ENCODE peak calls at places on chromosomes 4 and X, in nine cellular contexts. N, L, J, Z, I, Q, F, E and M are unnamed samples.

GRCh38 chr4:25032126-25032525 is 1.4 kb upstream of the LGI2 start:
- DNase-seq in F (no peak), E (peak), L (peak), Q (no peak), N (no peak), J (no peak), Z (no peak), I (no peak), M (no peak)

GRCh38 chrX:150933945-150934350 is 35.5 kb upstream of the CD99L2 start:
- DNase-seq in Q (no peak), N (no peak), L (peak), E (peak), Z (no peak), F (peak), J (no peak), I (no peak), M (peak)

GRCh38 chrX:133958997-133959688 is 26.3 kb downstream of the GPC3 start:
- DNase-seq in Z (no peak), I (no peak), N (no peak), E (no peak), L (no peak), F (no peak), Q (no peak), J (peak), M (no peak)

GRCh38 chrX:140040397-140040796 is 75.1 kb upstream of the CXorf66 start:
- DNase-seq in L (peak), I (peak), N (no peak), E (peak), Q (no peak), F (peak), Z (no peak), J (peak), M (no peak)

GRCh38 chr4:126715681-126716080 is 917.1 kb upstream of the INTU start:
- DNase-seq in Z (no peak), E (no peak), N (no peak), L (no peak), J (no peak), F (no peak), Q (no peak), I (no peak), M (no peak)

GRCh38 chr4:41625531-41625930 is 87.6 kb downstream of the LIMCH1 start:
- DNase-seq in L (no peak), Q (no peak), E (no peak), I (no peak), J (no peak), Z (no peak), F (no peak), N (no peak), M (no peak)

GRCh38 chr4:3521621-3522325 is 10.4 kb downstream of the LRPAP1 start:
- DNase-seq in F (no peak), J (no peak), E (no peak), L (no peak), I (no peak), N (no peak), Z (no peak), Q (no peak), M (no peak)

GRCh38 chr4:138010639-138011038 is 231.5 kb downstream of the SLC7A11 start:
- DNase-seq in J (peak), Z (no peak), I (no peak), E (no peak), N (no peak), F (no peak), L (no peak), Q (no peak), M (no peak)

GRCh38 chrX:76454456-76454927 is 27.0 kb downstream of the MAGEE1 start:
- DNase-seq in F (peak), E (peak), Z (no peak), J (peak), I (peak), Q (peak), N (peak), L (peak), M (peak)

GRCh38 chrX:9847071-9847470 is 60.8 kb downstream of the SHROOM2 start:
- DNase-seq in Q (no peak), Z (no peak), I (peak), F (peak), N (no peak), E (no peak), L (peak), J (no peak), M (no peak)

GRCh38 chr4:134906404-134907023 is 704.9 kb upstream of the PABPC4L start:
- DNase-seq in L (peak), I (peak), J (peak), Q (peak), Z (peak), N (no peak), E (no peak), F (no peak), M (peak)

GRCh38 chr4:8710416-8710815 is 117.9 kb downstream of the CPZ start:
- DNase-seq in L (no peak), I (no peak), Q (no peak), J (no peak), E (no peak), Z (no peak), F (no peak), N (no peak), M (no peak)

GRCh38 chr4:40956726-40957255 is 207.0 kb downstream of the NSUN7 start:
- DNase-seq in Q (no peak), E (peak), L (peak), I (no peak), J (no peak), N (no peak), F (no peak), Z (no peak), M (no peak)

GRCh38 chrX:80174925-80175574 is 160.5 kb downstream of the TBX22 start:
- DNase-seq in J (peak), E (peak), N (no peak), I (no peak), F (no peak), Q (no peak), L (no peak), Z (no peak), M (no peak)

GRCh38 chrX:11085305-11085704 is 25.8 kb upstream of the HCCS start:
- DNase-seq in J (no peak), L (no peak), Q (no peak), E (no peak), Z (no peak), F (no peak), N (no peak), I (no peak), M (no peak)